ENCODE peak calls at places on chromosome 14, in seven cellular contexts. V, O, T, W, H, M and S are unnamed samples.

GRCh38 chr14:25140423-25140822 is 90.5 kb upstream of the STXBP6 start:
- DNase-seq in V (no peak), M (no peak), O (no peak), H (no peak), W (no peak), T (no peak), S (no peak)

GRCh38 chr14:53226553-53226952 is 73.4 kb upstream of the DDHD1 start:
- DNase-seq in H (peak; percentile 17), V (no peak), T (no peak), O (no peak), M (peak; percentile 29), W (no peak), S (peak; percentile 4)

GRCh38 chr14:88005978-88006851 is 1.3 kb downstream of the GPR65 start:
- DNase-seq in W (no peak), H (no peak), M (no peak), T (no peak), V (no peak), O (no peak), S (peak; percentile 15)

GRCh38 chr14:88321692-88322504 is 1.2 kb downstream of the KCNK10 start:
- DNase-seq in V (no peak), W (no peak), M (no peak), O (no peak), H (no peak), T (no peak), S (no peak)

GRCh38 chr14:65910108-65910507 is 497.6 kb downstream of the FUT8 start:
- DNase-seq in T (no peak), M (no peak), O (no peak), H (peak; percentile 36), V (peak; percentile 48), W (no peak), S (peak; percentile 73)

GRCh38 chr14:22070119-22070982 is 396.7 kb upstream of the OR4E1 start:
- DNase-seq in W (no peak), V (no peak), H (peak; percentile 11), M (peak; percentile 34), T (no peak), O (no peak), S (no peak)

GRCh38 chr14:22886500-22887259 is 3.7 kb downstream of the REM2 start:
- DNase-seq in V (peak; percentile 74), T (peak; percentile 93), O (peak; percentile 93), M (peak; percentile 73), H (peak; percentile 54), W (no peak), S (peak; percentile 59)

GRCh38 chr14:103576371-103577024 is 13.7 kb downstream of the COA8 start:
- DNase-seq in V (peak; percentile 89), T (peak; percentile 95), H (peak; percentile 93), W (peak; percentile 73), O (peak; percentile 92), M (peak; percentile 87), S (peak; percentile 88)

GRCh38 chr14:105375635-105376057 is 22.7 kb upstream of the TEX22 start:
- DNase-seq in V (no peak), T (no peak), M (no peak), W (no peak), O (no peak), H (peak; percentile 9), S (no peak)

GRCh38 chr14:77615231-77616132 is 955 bp downstream of the SPTLC2 start:
- DNase-seq in H (peak; percentile 14), O (peak; percentile 43), T (no peak), M (no peak), V (peak; percentile 57), W (no peak), S (no peak)

GRCh38 chr14:25001096-25001982 is 48.6 kb downstream of the STXBP6 start:
- DNase-seq in T (no peak), W (peak; percentile 18), O (no peak), V (no peak), H (no peak), M (no peak), S (peak; percentile 82)

GRCh38 chr14:88992011-88992410 is 167.6 kb downstream of the TTC8 start:
- DNase-seq in M (no peak), V (no peak), O (no peak), T (no peak), W (no peak), H (no peak), S (no peak)

GRCh38 chr14:52690983-52691760 is 4.2 kb downstream of the ERO1A start:
- DNase-seq in V (peak; percentile 80), T (no peak), O (no peak), H (no peak), W (no peak), M (no peak), S (no peak)

GRCh38 chr14:24310387-24310665 is 386 bp downstream of the LTB4R2 start:
- DNase-seq in O (no peak), M (no peak), V (no peak), W (no peak), H (no peak), T (no peak), S (no peak)

GRCh38 chr14:67940894-67941455 is 121.4 kb downstream of the RAD51B start:
- DNase-seq in W (peak; percentile 84), T (no peak), M (no peak), V (peak; percentile 27), H (peak; percentile 91), O (no peak), S (peak; percentile 92)

GRCh38 chr14:102544745-102545460 is 35.3 kb upstream of the ANKRD9 start:
- DNase-seq in M (no peak), H (no peak), O (peak; percentile 42), V (no peak), W (no peak), T (no peak), S (no peak)

GRCh38 chr14:104204660-104205149 is 66.3 kb downstream of the KIF26A start:
- DNase-seq in H (no peak), M (no peak), T (no peak), V (no peak), W (no peak), O (no peak), S (no peak)

GRCh38 chr14:99476864-99477263 is 3.8 kb downstream of the SETD3 start:
- DNase-seq in H (peak; percentile 9), M (no peak), O (no peak), V (peak; percentile 31), W (no peak), T (no peak), S (peak; percentile 29)

GRCh38 chr14:104985675-104986486 is at the start of gene CLBA1:
- DNase-seq in M (peak; percentile 91), H (peak; percentile 91), O (peak; percentile 99), W (no peak), T (peak; percentile 96), V (peak; percentile 95), S (peak; percentile 87)

GRCh38 chr14:22526210-22526609 is 62.8 kb downstream of the DAD1 start:
- DNase-seq in O (no peak), T (no peak), W (no peak), H (no peak), V (no peak), M (no peak), S (no peak)

GRCh38 chr14:105918496-105919262 is 392.3 kb downstream of the TMEM121 start:
- DNase-seq in O (no peak), M (no peak), H (no peak), V (no peak), W (no peak), T (peak; percentile 58), S (no peak)

GRCh38 chr14:34301107-34301734 is 160.8 kb downstream of the SPTSSA start:
- DNase-seq in M (no peak), O (peak; percentile 49), H (peak; percentile 62), T (no peak), V (peak; percentile 78), W (no peak), S (peak; percentile 25)

GRCh38 chr14:69877492-69877891 is 1.7 kb upstream of the SMOC1 start:
- DNase-seq in H (peak; percentile 86), T (no peak), M (no peak), O (peak; percentile 61), W (no peak), V (no peak), S (no peak)
- TF ChIP-seq CTCF in H (peak; percentile 79), T (peak; percentile 36), M (peak; percentile 55), O (peak; percentile 46), W (no peak), V (peak; percentile 62), S (peak; percentile 36)

DNA sequence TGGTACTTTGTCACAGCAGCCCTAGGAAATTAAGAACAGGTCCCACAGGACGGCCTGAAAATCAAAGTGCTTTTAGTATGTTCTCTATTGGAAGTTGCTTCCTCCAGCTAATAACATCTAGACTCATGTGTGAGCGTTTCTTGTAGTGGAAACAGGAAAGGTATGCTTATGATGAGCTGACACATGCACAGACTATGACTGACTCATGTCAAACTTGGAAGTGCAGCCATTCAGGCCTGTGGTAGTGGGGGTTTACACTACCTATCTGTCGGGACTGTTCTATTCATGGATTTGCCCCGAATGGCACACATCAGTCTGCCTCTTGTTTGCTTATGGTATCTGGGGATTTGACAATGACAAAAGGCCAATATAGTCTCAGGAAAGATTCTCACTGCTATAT is 270.4 kb upstream of the DAAM1 start:
- DNase-seq in V (peak; percentile 98), M (no peak), H (no peak), O (no peak), W (no peak), T (no peak), S (peak; percentile 39)
- TF ChIP-seq CTCF in V (no peak), M (no peak), H (no peak), O (no peak), W (no peak), T (no peak), S (no peak)

GRCh38 chr14:75486317-75486716 is 36.0 kb upstream of the BATF start:
- DNase-seq in H (no peak), V (no peak), T (no peak), O (no peak), W (no peak), M (no peak), S (no peak)
- TF ChIP-seq CTCF in H (no peak), V (no peak), T (no peak), O (no peak), W (no peak), M (no peak), S (no peak)

GRCh38 chr14:100662850-100663527 is 63.7 kb upstream of the DLK1 start:
- DNase-seq in T (peak; percentile 79), O (peak; percentile 85), V (peak; percentile 72), M (peak; percentile 70), H (peak; percentile 76), W (no peak), S (peak; percentile 43)

GRCh38 chr14:100664234-100664633 is 62.5 kb upstream of the DLK1 start:
- DNase-seq in V (no peak), W (no peak), O (no peak), H (no peak), T (no peak), M (peak; percentile 15), S (no peak)

GRCh38 chr14:100665518-100666032 is 61.1 kb upstream of the DLK1 start:
- DNase-seq in M (peak; percentile 47), O (no peak), H (no peak), V (peak; percentile 87), T (no peak), W (no peak), S (peak; percentile 41)

GRCh38 chr14:100664841-100665425 is 61.8 kb upstream of the DLK1 start:
- DNase-seq in O (no peak), V (no peak), M (peak; percentile 66), T (no peak), W (peak; percentile 37), H (peak; percentile 58), S (peak; percentile 82)

DNA sequence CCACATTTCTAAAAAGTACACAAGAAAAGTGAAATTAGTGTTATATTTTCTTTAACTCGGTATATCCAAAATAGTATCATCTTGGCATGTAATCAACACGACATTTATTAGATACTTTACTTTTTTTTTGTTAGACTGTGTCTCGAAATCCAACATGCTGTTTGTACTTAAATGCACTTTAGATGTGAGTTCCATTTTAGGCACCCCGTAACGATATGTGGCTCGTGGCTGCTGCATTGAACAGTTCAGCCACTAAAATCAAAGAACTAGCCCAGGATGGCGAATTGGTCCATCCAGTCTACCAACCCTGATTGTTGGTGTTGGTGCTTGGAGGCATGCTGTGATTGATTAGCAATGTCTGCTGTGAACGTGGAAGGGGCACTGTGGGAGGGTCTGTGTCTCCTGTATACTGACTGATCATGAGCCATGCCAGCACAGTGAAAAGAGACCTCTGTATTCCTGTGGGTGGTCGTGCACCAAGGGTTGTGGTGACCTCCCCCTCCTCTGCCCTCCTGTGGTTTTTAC is 63.1 kb upstream of the DLK1 start:
- DNase-seq in W (no peak), O (no peak), V (no peak), M (peak; percentile 10), H (no peak), T (no peak), S (no peak)
- TF ChIP-seq CTCF in W (no peak), O (no peak), V (peak; percentile 24), M (no peak), H (no peak), T (no peak), S (no peak)